ENCODE peak calls at places on chromosomes 3 and 15, in seven cellular contexts. T, H, A, E, N, Q and V are unnamed samples.
A peak's percentile ranks its signal among the peaks of the same experiment; 100 is the strongest.

GRCh38 chr15:70164910-70165791 is 67.4 kb upstream of the TLE3 start:
- DNase-seq in A (no peak), E (no peak), N (no peak), Q (no peak), T (no peak), H (no peak), V (no peak)

GRCh38 chr15:94237903-94238302 is 6.5 kb downstream of the MCTP2 start:
- DNase-seq in H (peak; percentile 48), E (no peak), N (no peak), A (no peak), Q (no peak), T (no peak), V (no peak)

GRCh38 chr3:46854543-46854942 is 8.7 kb downstream of the MYL3 start:
- DNase-seq in Q (no peak), N (no peak), H (no peak), T (no peak), A (no peak), E (no peak), V (no peak)

GRCh38 chr15:80512729-80513670 is 108.8 kb downstream of the ARNT2 start:
- DNase-seq in E (peak; percentile 2), T (peak; percentile 29), H (no peak), Q (no peak), A (no peak), N (peak; percentile 19), V (no peak)

GRCh38 chr3:30693470-30694120 is 87.2 kb downstream of the TGFBR2 start:
- DNase-seq in E (peak; percentile 35), N (peak; percentile 89), Q (peak; percentile 61), T (peak; percentile 84), A (no peak), H (peak; percentile 77), V (peak; percentile 5)

GRCh38 chr3:104596551-104596950 is 770.2 kb upstream of the ALCAM start:
- DNase-seq in T (peak; percentile 75), Q (peak; percentile 68), E (peak; percentile 20), H (peak; percentile 67), N (peak; percentile 81), A (peak; percentile 24), V (no peak)

GRCh38 chr3:40018369-40018768 is 209.0 kb downstream of the MYRIP start:
- DNase-seq in E (no peak), Q (no peak), N (no peak), H (no peak), T (no peak), A (no peak), V (no peak)

GRCh38 chr3:15431256-15431837 is 3.9 kb downstream of the EAF1 start:
- DNase-seq in N (no peak), E (no peak), A (no peak), H (no peak), T (no peak), Q (no peak), V (no peak)

GRCh38 chr3:170330366-170330765 is 27.1 kb upstream of the SKIL start:
- DNase-seq in H (peak; percentile 46), Q (no peak), E (peak; percentile 86), A (no peak), N (no peak), T (peak; percentile 73), V (no peak)

GRCh38 chr15:82108489-82109078 is 62.8 kb upstream of the MEX3B start:
- DNase-seq in Q (peak; percentile 4), H (peak; percentile 50), A (peak; percentile 26), N (peak; percentile 74), T (peak; percentile 60), E (peak; percentile 79), V (peak; percentile 13)

GRCh38 chr3:46017720-46018119 is 9.6 kb downstream of the XCR1 start:
- DNase-seq in E (no peak), N (no peak), A (no peak), H (no peak), T (peak; percentile 13), Q (no peak), V (no peak)

GRCh38 chr3:188309437-188310269 is 155.7 kb downstream of the LPP start:
- DNase-seq in E (no peak), N (no peak), H (no peak), Q (no peak), A (no peak), T (no peak), V (no peak)

GRCh38 chr3:185720326-185720725 is 104.5 kb downstream of the IGF2BP2 start:
- DNase-seq in T (no peak), Q (no peak), A (no peak), E (no peak), H (no peak), N (no peak), V (no peak)

GRCh38 chr3:196142674-196142988 is 60.7 kb upstream of the TFRC start:
- DNase-seq in H (no peak), T (no peak), N (no peak), Q (no peak), A (no peak), E (no peak), V (no peak)

GRCh38 chr3:16452265-16452664 is 61.2 kb downstream of the RFTN1 start:
- DNase-seq in T (no peak), E (no peak), A (no peak), Q (no peak), H (peak; percentile 80), N (no peak), V (no peak)

GRCh38 chr3:123535580-123535979 is 49.3 kb downstream of the HACD2 start:
- DNase-seq in A (no peak), H (peak; percentile 75), E (no peak), Q (no peak), T (peak; percentile 38), N (no peak), V (no peak)

GRCh38 chr3:178517665-178518366 is 18.4 kb upstream of the KCNMB2 start:
- DNase-seq in N (no peak), Q (no peak), H (no peak), T (no peak), E (no peak), A (no peak), V (no peak)

GRCh38 chr15:68599560-68600071 is 20.8 kb downstream of the CORO2B start:
- DNase-seq in H (peak; percentile 75), T (peak; percentile 50), A (no peak), E (no peak), N (peak; percentile 93), Q (peak; percentile 64), V (no peak)

GRCh38 chr3:16151109-16151508 is 23.4 kb upstream of the GALNT15 start:
- DNase-seq in N (no peak), E (no peak), T (peak; percentile 94), Q (no peak), A (no peak), H (peak; percentile 95), V (no peak)

GRCh38 chr3:186339180-186339912 is 22.7 kb downstream of the DGKG start:
- DNase-seq in E (no peak), H (no peak), Q (no peak), T (no peak), N (no peak), A (no peak), V (no peak)

GRCh38 chr3:59273976-59274375 is 224.2 kb upstream of the CFAP20DC start:
- DNase-seq in T (peak; percentile 62), E (no peak), N (no peak), H (peak; percentile 55), A (no peak), Q (no peak), V (no peak)

GRCh38 chr3:148453764-148454163 is 243.9 kb upstream of the AGTR1 start:
- DNase-seq in Q (no peak), N (no peak), H (no peak), E (no peak), T (no peak), A (no peak), V (no peak)

GRCh38 chr15:101063891-101064794 is 145.0 kb downstream of the LRRK1 start:
- DNase-seq in E (no peak), Q (no peak), N (no peak), A (no peak), H (no peak), T (peak; percentile 39), V (no peak)

GRCh38 chr3:173891272-173892100 is 493.9 kb downstream of the NLGN1 start:
- DNase-seq in H (no peak), E (no peak), T (no peak), Q (no peak), N (no peak), A (no peak), V (no peak)

GRCh38 chr3:185647880-185648210 is 61.8 kb downstream of the SENP2 start:
- DNase-seq in T (no peak), E (no peak), N (no peak), H (no peak), Q (no peak), A (no peak), V (no peak)